ENCODE peak calls at places on chromosomes 11 and 22, in ten cellular contexts. K, M, L, Z, W, A, I, F, X and C are unnamed samples.

GRCh38 chr11:2540521-2541320 is 95.9 kb downstream of the KCNQ1 start:
- DNase-seq in M (peak), F (no peak), L (no peak), W (no peak), K (no peak), I (no peak), X (no peak), Z (no peak), A (no peak), C (no peak)

GRCh38 chr11:2839395-2839941 is 46.1 kb downstream of the CDKN1C start:
- DNase-seq in A (no peak), X (no peak), I (no peak), F (no peak), K (no peak), W (no peak), Z (no peak), M (peak), L (no peak), C (no peak)

GRCh38 chr11:43396617-43397016 is 37.9 kb downstream of the TTC17 start:
- DNase-seq in A (no peak), L (no peak), I (no peak), W (no peak), F (no peak), M (no peak), X (no peak), Z (no peak), K (no peak), C (no peak)

GRCh38 chr11:69297225-69297925 is 3.4 kb downstream of the MYEOV start:
- DNase-seq in K (peak), W (peak), X (peak), L (peak), F (peak), A (peak), M (peak), Z (no peak), I (peak), C (peak)

GRCh38 chr11:93652161-93652597 is 9.3 kb upstream of the CEP295 start:
- DNase-seq in K (no peak), X (peak), A (peak), L (peak), Z (peak), I (no peak), F (no peak), W (no peak), M (no peak), C (peak)

GRCh38 chr11:94417386-94417987 is 16.3 kb upstream of the GPR83 start:
- DNase-seq in W (no peak), Z (no peak), M (no peak), K (no peak), X (peak), F (no peak), A (peak), L (peak), I (no peak), C (peak)

GRCh38 chr11:3008746-3009336 is 16.7 kb upstream of the NAP1L4 start:
- DNase-seq in A (no peak), M (no peak), X (no peak), F (no peak), L (no peak), W (no peak), I (no peak), Z (no peak), K (no peak), C (no peak)

GRCh38 chr22:39303358-39303757 is 16.1 kb downstream of the RPL3 start:
- DNase-seq in A (no peak), F (no peak), K (no peak), W (no peak), M (no peak), L (no peak), Z (no peak), X (no peak), I (no peak), C (no peak)

GRCh38 chr11:86101941-86102407 is 33.1 kb upstream of the PICALM start:
- DNase-seq in I (no peak), L (no peak), X (peak), K (no peak), F (no peak), W (no peak), A (peak), M (no peak), Z (no peak), C (peak)

DNA sequence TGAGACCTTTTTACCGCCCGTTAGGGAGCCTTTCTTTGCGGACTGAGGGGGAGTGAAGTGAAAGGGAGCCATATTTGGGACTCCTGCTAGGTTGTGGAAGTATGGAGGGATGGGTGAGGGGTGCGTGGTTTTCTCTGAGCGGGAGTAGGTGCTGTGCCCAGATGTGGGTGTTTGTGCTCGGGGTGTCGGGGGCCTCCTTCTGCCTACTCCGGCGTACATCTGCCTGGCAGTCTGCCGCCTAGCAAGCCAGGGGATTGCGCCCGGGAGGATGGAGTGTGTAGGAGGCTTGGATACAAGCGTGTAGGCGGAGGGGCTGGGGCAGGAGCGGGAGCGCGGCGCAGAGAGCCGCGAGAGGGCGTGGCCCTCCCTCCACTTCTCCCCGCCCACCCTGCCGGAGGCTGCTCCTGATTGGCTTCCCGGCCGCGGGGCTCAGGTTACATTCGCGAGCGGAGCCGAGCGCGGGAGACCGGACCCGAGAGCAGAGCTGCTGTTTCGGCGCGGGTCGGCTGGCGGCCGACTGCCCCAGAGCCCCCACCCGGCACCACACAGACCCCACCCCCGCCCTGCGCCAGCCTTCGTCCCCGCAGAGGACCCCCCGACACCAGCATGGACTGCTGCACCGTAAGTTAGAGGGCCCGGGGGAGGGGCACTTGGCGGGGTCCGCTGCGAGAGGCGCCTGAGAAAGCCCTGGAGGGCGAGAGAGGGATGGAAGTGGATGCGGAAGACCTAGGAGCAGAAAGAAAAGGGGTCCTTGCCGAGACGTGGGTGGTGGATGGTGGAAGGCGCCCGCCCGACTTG is at the start of gene NRGN:
- DNase-seq in F (peak), M (peak), K (peak), X (peak), Z (peak), W (peak), I (peak), L (peak), A (peak), C (peak)
- TF ChIP-seq CTCF in F (no peak), M (no peak), K (no peak), X (no peak), Z (no peak), W (no peak), I (no peak), L (no peak), A (no peak), C (no peak)

GRCh38 chr22:29799217-29799680 is 32.1 kb downstream of the UQCR10 start:
- DNase-seq in L (no peak), K (no peak), M (peak), W (peak), X (peak), F (peak), I (peak), Z (no peak), A (peak), C (peak)
- TF ChIP-seq CTCF in L (no peak), K (no peak), M (peak), W (no peak), X (no peak), F (no peak), I (no peak), Z (no peak), A (no peak), C (no peak)

GRCh38 chr11:65645710-65646109 is 7.8 kb downstream of the SIPA1 start:
- DNase-seq in M (no peak), X (peak), F (no peak), L (no peak), I (no peak), W (peak), K (no peak), Z (no peak), A (peak), C (peak)

GRCh38 chr11:65648997-65649491 is 11.1 kb downstream of the SIPA1 start:
- DNase-seq in F (no peak), W (peak), M (no peak), K (no peak), Z (no peak), I (peak), L (no peak), X (no peak), A (no peak), C (no peak)

GRCh38 chr11:65644837-65645236 is 6.9 kb downstream of the SIPA1 start:
- DNase-seq in F (no peak), A (no peak), I (no peak), X (no peak), W (peak), L (no peak), Z (no peak), M (no peak), K (no peak), C (no peak)

GRCh38 chr11:65646288-65646734 is 8.4 kb downstream of the SIPA1 start:
- DNase-seq in I (no peak), A (no peak), W (peak), F (no peak), M (no peak), L (no peak), Z (no peak), X (no peak), K (no peak), C (no peak)

DNA sequence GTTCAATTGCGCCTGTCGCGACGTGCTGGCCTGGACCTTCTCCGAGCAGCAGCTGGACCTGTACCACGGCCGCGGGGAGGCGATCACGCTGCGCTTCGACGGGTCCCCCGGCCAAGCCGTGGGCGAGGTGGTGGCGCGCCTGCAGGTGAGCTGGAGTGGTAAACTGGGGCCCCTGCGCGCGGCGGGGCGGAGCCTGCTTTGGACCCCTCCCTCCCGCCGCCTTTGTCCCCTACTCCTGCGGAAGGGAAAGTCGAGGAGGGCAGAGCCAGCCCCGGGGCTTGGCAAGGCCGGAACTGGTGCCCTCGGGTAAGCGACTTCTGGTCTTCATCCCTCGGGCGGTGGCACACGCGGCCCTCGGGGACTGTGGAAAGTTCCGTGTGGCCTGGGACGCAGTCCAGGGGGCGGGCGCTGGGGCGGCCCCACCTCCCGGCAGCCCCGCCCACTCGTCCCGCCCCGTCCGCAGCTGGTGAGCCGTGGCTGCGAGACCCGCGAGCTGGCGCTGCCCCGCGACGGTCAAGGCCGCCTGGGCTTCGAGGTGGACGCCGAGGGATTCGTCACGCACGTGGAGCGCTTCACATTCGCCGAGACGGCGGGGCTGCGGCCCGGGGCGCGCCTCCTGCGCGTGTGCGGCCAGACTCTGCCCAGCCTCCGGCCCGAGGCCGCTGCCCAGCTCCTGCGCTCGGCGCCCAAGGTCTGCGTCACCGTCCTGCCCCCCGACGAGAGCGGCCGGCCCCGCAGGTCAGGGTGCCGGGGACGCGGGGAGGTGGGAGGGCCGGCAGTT is 9.2 kb downstream of the SIPA1 start:
- DNase-seq in X (no peak), F (no peak), W (peak), K (no peak), Z (no peak), L (no peak), A (peak), M (no peak), I (peak), C (no peak)
- TF ChIP-seq CTCF in X (no peak), F (no peak), W (no peak), K (no peak), Z (no peak), L (no peak), A (no peak), M (no peak), I (no peak), C (no peak)

GRCh38 chr11:88068848-88069554 is 106.2 kb downstream of the RAB38 start:
- DNase-seq in X (no peak), I (no peak), K (no peak), M (no peak), A (no peak), W (no peak), F (no peak), L (no peak), Z (no peak), C (no peak)
- TF ChIP-seq CTCF in X (no peak), I (no peak), K (no peak), M (no peak), A (no peak), W (no peak), F (no peak), L (no peak), Z (no peak), C (no peak)

GRCh38 chr11:16794047-16794818 is 55.8 kb downstream of the C11orf58 start:
- DNase-seq in I (no peak), A (no peak), W (no peak), X (no peak), F (no peak), K (no peak), M (no peak), L (no peak), Z (no peak), C (no peak)
- TF ChIP-seq CTCF in I (no peak), A (no peak), W (no peak), X (no peak), F (no peak), K (no peak), M (no peak), L (no peak), Z (no peak), C (no peak)

GRCh38 chr22:49715450-49715849 is 112.2 kb downstream of the BRD1 start:
- DNase-seq in I (no peak), W (no peak), M (no peak), A (peak), K (no peak), L (no peak), X (no peak), Z (no peak), F (no peak), C (no peak)
- TF ChIP-seq CTCF in I (no peak), W (no peak), M (no peak), A (no peak), K (no peak), L (no peak), X (no peak), Z (no peak), F (no peak), C (no peak)

GRCh38 chr22:41301085-41302015 is at the start of gene ZC3H7B:
- DNase-seq in I (peak), L (peak), X (peak), W (peak), F (peak), M (peak), K (peak), Z (peak), A (peak), C (peak)
- TF ChIP-seq CTCF in I (peak), L (peak), X (peak), W (peak), F (no peak), M (peak), K (peak), Z (peak), A (peak), C (peak)

GRCh38 chr11:36540998-36541397 is 26.8 kb upstream of the RAG1 start:
- DNase-seq in M (peak), A (peak), I (peak), X (peak), K (peak), F (no peak), Z (no peak), W (no peak), L (peak), C (peak)
- TF ChIP-seq CTCF in M (peak), A (peak), I (no peak), X (peak), K (peak), F (no peak), Z (no peak), W (no peak), L (peak), C (peak)

GRCh38 chr11:77101043-77101537 is 1.6 kb upstream of the OMP start:
- DNase-seq in M (no peak), X (peak), W (no peak), A (peak), F (no peak), K (peak), L (peak), I (no peak), Z (no peak), C (peak)
- TF ChIP-seq CTCF in M (peak), X (peak), W (no peak), A (peak), F (no peak), K (no peak), L (peak), I (no peak), Z (peak), C (peak)

DNA sequence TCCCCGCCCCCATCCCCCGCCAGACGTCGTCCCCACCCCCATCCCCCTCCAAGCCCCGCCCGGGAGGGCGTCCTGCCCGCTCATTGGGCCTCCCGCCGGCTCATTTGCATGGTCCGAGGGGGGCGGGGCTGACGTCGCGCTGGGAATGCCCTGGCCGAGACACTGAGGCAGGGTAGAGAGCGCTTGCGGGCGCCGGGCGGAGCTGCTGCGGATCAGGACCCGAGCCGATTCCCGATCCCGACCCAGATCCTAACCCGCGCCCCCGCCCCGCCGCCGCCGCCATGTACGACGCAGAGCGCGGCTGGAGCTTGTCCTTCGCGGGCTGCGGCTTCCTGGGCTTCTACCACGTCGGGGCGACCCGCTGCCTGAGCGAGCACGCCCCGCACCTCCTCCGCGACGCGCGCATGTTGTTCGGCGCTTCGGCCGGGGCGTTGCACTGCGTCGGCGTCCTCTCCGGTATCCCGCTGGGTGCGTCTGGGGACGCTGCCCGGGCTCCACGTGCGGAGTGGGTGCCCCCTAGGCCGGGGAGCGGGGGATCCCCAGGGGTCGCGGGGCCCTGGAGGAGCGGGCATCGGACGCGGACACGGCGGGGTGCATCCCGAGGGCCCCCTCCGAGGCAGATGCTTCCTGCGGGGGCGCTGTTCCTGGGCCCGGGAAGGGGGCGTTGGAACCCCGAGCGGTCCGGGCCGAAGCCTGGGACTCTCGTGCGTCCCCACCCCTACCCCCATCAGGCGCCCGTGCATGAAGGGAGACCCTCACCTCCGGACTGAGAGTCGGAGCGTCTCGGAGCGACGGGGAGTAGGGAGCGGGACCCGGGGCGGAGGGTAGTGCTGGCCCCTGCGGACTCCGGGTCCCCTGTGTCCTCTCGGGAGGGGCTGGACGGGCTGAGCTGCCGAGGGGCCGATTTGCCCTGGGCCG is at the start of gene PNPLA3:
- DNase-seq in Z (peak), X (peak), M (peak), K (peak), W (peak), F (peak), I (peak), A (peak), L (no peak), C (peak)
- TF ChIP-seq CTCF in Z (peak), X (peak), M (no peak), K (no peak), W (no peak), F (no peak), I (no peak), A (peak), L (no peak), C (peak)